ENCODE peak calls at places on chromosomes 6 and 20, in four cellular contexts. R is glutamatergic neuron, L is AG09309, F is HCT116. Q is an unnamed sample.

GRCh38 chr6:119267506-119267905 is 82.1 kb downstream of the MAN1A1 start:
- DNase-seq in F (no peak), R (no peak), L (no peak), Q (no peak)

GRCh38 chr6:121090492-121090891 is 243.8 kb downstream of the TBC1D32 start:
- DNase-seq in L (no peak), R (no peak), F (no peak), Q (no peak)

GRCh38 chr6:152636675-152637421 is at the start of gene SYNE1:
- DNase-seq in F (no peak), R (peak), L (no peak), Q (peak)

GRCh38 chr6:36673882-36674281 is 4.6 kb upstream of the CDKN1A start:
- DNase-seq in R (no peak), L (no peak), F (no peak), Q (no peak)

GRCh38 chr6:30441171-30441570 is 48.1 kb upstream of the HLA-E start:
- DNase-seq in R (no peak), F (no peak), L (no peak), Q (no peak)

GRCh38 chr20:10536531-10536930 is 101.4 kb downstream of the SLX4IP start:
- DNase-seq in R (peak), L (no peak), F (no peak), Q (no peak)

GRCh38 chr6:9467746-9468145 is 947.1 kb downstream of the TFAP2A start:
- DNase-seq in R (no peak), F (no peak), L (peak), Q (no peak)

GRCh38 chr20:60262967-60263603 is 304.9 kb downstream of the CDH26 start:
- DNase-seq in R (peak), L (no peak), F (no peak), Q (peak)

GRCh38 chr6:98839788-98840361 is 5.5 kb downstream of the POU3F2 start:
- DNase-seq in R (peak), F (no peak), L (no peak), Q (no peak)

GRCh38 chr20:50289581-50289980 is 99.0 kb downstream of the CEBPB start:
- DNase-seq in R (no peak), F (no peak), L (no peak), Q (no peak)

GRCh38 chr6:112909781-112910180 is 562.7 kb downstream of the RFPL4B start:
- DNase-seq in F (no peak), L (no peak), R (no peak), Q (no peak)

GRCh38 chr6:24152014-24152413 is 26.0 kb downstream of the NRSN1 start:
- DNase-seq in L (no peak), R (no peak), F (no peak), Q (no peak)

GRCh38 chr6:79111549-79111948 is 33.5 kb upstream of the PHIP start:
- DNase-seq in L (no peak), R (no peak), F (no peak), Q (no peak)

GRCh38 chr20:48785801-48786200 is 42.0 kb downstream of the PREX1 start:
- DNase-seq in L (no peak), R (no peak), F (no peak), Q (no peak)

GRCh38 chr6:84280030-84280429 is 52.6 kb upstream of the CEP162 start:
- DNase-seq in L (peak), R (no peak), F (no peak), Q (no peak)

GRCh38 chr20:17680836-17681740 is 954 bp downstream of the RRBP1 start:
- DNase-seq in R (peak), F (no peak), L (no peak), Q (peak)

GRCh38 chr6:72619883-72620696 is 1.8 kb upstream of the KCNQ5 start:
- DNase-seq in L (no peak), F (no peak), R (peak), Q (peak)

GRCh38 chr6:93088675-93089575 is 330.4 kb downstream of the EPHA7 start:
- DNase-seq in L (no peak), R (no peak), F (no peak), Q (no peak)

DNA sequence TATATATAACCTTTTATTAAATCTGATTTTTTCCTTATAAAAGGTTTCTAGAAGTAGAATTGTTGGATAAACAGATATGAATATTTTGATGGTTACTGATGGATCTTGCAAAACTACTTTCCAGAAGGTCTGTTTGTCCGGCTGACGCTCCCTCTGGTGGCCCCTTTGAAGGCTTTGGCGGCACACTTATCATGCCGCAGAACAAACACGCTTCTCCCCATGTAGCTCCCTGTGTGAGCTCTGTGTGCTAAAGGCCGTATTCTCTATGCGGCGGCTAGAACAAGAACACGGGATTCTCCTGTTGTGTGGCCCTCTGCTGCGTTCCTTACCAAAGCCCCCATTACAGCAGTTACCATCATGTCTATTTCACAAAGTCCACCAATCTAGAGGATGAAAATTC is 30.0 kb downstream of the PPP1R3G start:
- DNase-seq in L (no peak), R (no peak), F (no peak), Q (no peak)
- TF ChIP-seq CTCF in L (peak), R (no peak), F (no peak), Q (peak)

GRCh38 chr20:44502968-44503367 is 18.9 kb downstream of the SERINC3 start:
- DNase-seq in R (no peak), F (no peak), L (no peak), Q (no peak)

GRCh38 chr20:44497761-44498160 is 22.1 kb downstream of the TTPAL start:
- DNase-seq in F (no peak), L (no peak), R (no peak), Q (no peak)

GRCh38 chr20:44501448-44501847 is 20.4 kb downstream of the SERINC3 start:
- DNase-seq in L (peak), R (no peak), F (no peak), Q (no peak)

GRCh38 chr20:44496976-44497375 is 21.3 kb downstream of the TTPAL start:
- DNase-seq in L (peak), F (peak), R (no peak), Q (no peak)

GRCh38 chr20:44500221-44500620 is 21.6 kb downstream of the SERINC3 start:
- DNase-seq in L (no peak), R (no peak), F (no peak), Q (no peak)
- TF ChIP-seq CTCF in L (no peak), R (no peak), F (no peak), Q (no peak)

GRCh38 chr6:57316581-57317059 is 810 bp upstream of the PRIM2 start:
- DNase-seq in R (peak), L (peak), F (peak), Q (peak)

GRCh38 chr6:57313009-57313408 is 4.4 kb upstream of the PRIM2 start:
- DNase-seq in R (no peak), F (no peak), L (no peak), Q (no peak)

GRCh38 chr6:57312004-57312345 is 5.5 kb upstream of the PRIM2 start:
- DNase-seq in R (no peak), F (no peak), L (no peak), Q (no peak)

GRCh38 chr6:57315851-57316250 is 1.6 kb upstream of the PRIM2 start:
- DNase-seq in L (no peak), F (no peak), R (no peak), Q (no peak)

GRCh38 chr6:57313711-57314471 is 3.5 kb upstream of the PRIM2 start:
- DNase-seq in F (peak), L (peak), R (no peak), Q (no peak)
- TF ChIP-seq CTCF in F (no peak), L (no peak), R (no peak), Q (no peak)

GRCh38 chr6:142051404-142051803 is 81.3 kb upstream of the GJE1 start:
- DNase-seq in R (no peak), F (no peak), L (no peak), Q (no peak)

GRCh38 chr6:142048593-142048980 is 84.1 kb upstream of the GJE1 start:
- DNase-seq in F (no peak), R (no peak), L (no peak), Q (no peak)

GRCh38 chr6:142047934-142048592 is 84.7 kb upstream of the GJE1 start:
- DNase-seq in F (no peak), L (no peak), R (no peak), Q (no peak)

GRCh38 chr6:142045380-142046270 is 87.1 kb upstream of the GJE1 start:
- DNase-seq in L (peak), F (peak), R (no peak), Q (no peak)
- TF ChIP-seq CTCF in L (peak), F (peak), R (no peak), Q (peak)

DNA sequence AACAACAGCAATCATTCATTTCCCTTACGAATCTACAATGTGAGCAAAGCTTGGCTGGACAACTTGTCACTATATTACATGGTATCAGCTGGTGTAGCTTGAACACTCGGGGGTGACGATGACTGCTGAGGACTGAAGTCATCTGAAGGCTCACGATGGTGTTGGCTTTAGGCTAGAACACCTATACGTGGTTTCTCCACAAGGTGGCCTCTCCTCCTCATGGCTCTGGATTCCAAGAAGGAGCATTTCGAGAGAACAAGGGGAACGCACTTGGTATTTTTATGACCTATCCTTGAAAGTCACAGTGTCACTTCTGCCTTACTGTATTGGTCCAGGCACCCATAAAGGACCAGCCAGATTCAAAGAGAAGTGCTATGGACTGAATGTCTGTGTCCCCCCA is 37.5 kb upstream of the ADGRF1 start:
- DNase-seq in R (no peak), F (no peak), L (no peak), Q (no peak)
- TF ChIP-seq CTCF in R (no peak), F (peak), L (no peak), Q (peak)

DNA sequence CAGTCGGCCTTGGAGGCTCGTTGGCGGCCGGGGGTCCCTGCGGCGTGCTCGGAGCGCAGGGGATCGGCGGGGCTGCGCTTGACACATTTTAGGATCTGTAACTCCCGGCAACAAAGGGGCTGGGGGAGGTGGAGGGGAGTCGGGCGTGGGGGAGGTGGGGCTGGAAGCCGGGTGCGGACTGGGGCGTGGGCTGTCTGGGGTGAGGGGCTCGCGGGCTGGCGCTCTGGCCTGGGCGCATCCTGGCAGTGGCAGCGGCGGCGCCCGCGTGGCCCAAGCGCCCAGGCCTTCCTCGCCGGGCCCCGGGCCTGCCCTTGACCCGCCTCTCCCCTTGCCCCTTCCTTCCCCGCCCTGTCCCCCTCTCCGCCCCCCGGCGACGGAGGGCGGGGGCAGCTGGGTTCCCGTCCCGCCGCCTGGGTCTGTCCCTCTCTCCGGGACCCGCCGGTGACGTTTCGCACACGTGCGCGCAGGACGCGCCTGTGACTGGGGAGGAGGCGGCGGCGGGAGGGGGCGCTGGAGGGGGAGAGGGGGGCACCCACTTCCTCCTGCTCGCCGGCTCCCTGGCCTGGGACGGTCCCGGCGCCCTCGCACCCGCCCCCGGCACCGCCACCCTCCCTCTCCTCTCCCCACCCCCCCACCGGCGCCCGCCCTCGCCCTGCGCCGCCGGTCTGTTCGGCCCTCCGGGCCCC is 1.5 kb downstream of the E2F3 start:
- DNase-seq in R (peak), F (peak), L (peak), Q (peak)
- TF ChIP-seq CTCF in R (peak), F (no peak), L (no peak), Q (no peak)

DNA sequence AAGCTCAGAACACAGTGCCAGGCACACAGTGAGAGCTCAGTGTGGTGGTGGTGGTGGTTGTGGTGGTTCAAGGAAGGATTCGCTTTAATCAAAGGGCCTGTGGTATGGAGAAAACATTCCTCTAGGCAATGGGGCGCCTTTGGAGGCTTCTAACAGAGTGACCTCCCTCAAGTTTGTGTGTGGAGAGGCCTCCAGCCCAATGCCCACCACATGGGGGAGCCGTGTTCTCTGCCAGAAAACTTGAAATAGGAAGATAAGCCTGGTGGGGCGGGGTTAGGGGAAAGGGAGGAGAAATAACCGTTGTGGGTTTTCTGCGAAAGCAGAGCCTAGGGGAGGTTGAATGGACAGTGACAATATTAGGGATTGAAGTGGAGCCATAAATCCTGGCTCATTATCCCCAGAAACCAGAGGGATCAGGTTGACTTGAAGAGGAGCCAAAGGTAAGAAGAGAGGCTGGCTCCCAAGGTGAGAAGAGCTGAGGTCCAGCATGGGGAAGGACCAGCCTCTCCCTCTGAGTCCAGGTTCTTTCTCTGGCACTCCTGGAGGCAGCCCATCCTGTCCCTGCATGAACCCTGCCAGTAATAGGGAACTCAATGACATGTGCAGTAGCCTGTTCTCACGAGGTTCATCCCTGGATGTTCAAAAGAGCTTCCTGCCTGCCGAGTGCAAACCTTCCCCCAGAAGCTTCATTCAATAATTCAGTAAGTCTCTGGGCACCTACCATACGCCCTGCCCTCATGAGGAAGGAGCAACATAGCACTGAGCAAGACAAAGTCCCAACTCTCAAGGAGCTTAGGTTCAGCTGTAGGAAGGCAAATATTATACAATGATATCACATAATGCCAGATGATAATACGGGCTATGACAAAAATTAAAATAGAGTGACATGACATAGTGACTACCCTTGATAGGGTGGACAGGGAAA is 51.4 kb downstream of the TGM2 start:
- DNase-seq in F (peak), L (no peak), R (no peak), Q (no peak)
- TF ChIP-seq CTCF in F (peak), L (peak), R (no peak), Q (peak)

DNA sequence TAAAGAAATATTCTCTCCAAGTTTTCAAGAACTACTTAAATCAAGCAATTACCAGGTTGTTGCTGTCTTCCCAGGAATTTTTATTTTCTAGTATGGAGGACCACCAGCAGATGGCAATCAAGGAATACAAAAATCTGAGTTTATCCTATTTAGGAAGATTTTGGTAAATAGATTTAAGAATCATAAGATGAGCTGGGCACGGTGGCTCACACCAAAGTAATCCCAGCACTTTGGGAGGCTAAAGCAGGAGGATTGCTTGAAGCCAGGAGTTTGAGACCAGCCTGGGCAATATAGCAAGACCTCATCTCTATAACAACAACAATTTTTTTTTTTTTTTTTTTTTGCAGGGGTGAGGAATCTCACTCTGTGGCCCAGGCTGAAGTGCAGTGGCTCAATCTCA is 19.3 kb upstream of the SEC63 start:
- DNase-seq in F (no peak), R (no peak), L (no peak), Q (peak)
- TF ChIP-seq CTCF in F (peak), R (peak), L (peak), Q (peak)